ENCODE peak calls at places on chromosomes 11 and 22, in ten cellular contexts. P, V, D, Y, K, U, N, S, W and L are unnamed samples.

GRCh38 chr11:58060535-58060934 is 29.8 kb downstream of the OR6Q1 start:
- DNase-seq in U (no peak), S (no peak), D (no peak), K (no peak), Y (no peak), W (no peak), P (no peak), N (no peak), V (no peak), L (no peak)

GRCh38 chr11:76579047-76579751 is 91.3 kb downstream of the LRRC32 start:
- DNase-seq in S (peak; percentile 41), U (no peak), Y (no peak), D (no peak), P (no peak), V (no peak), N (no peak), W (no peak), K (no peak), L (no peak)

GRCh38 chr11:9206496-9206895 is 58.7 kb downstream of the DENND5A start:
- DNase-seq in V (no peak), K (peak; percentile 37), W (no peak), U (peak; percentile 70), P (peak; percentile 42), N (no peak), D (no peak), Y (no peak), S (no peak), L (no peak)

GRCh38 chr11:19676508-19677379 is 35.9 kb upstream of the NAV2 start:
- DNase-seq in K (no peak), N (no peak), U (no peak), Y (no peak), D (no peak), S (no peak), P (no peak), W (no peak), V (no peak), L (no peak)

GRCh38 chr22:30208631-30209603 is 37.6 kb downstream of the LIF start:
- DNase-seq in K (peak; percentile 86), S (no peak), P (no peak), V (no peak), D (no peak), N (no peak), W (peak; percentile 88), U (peak; percentile 63), Y (no peak), L (peak; percentile 96)

GRCh38 chr22:40000171-40000570 is 5.4 kb downstream of the FAM83F start:
- DNase-seq in D (no peak), N (no peak), V (no peak), W (no peak), Y (no peak), K (no peak), P (no peak), U (no peak), S (no peak), L (no peak)

GRCh38 chr11:68173926-68174325 is 39.2 kb downstream of the KMT5B start:
- DNase-seq in Y (no peak), K (no peak), V (no peak), P (no peak), U (no peak), D (no peak), N (no peak), S (no peak), W (no peak), L (no peak)

GRCh38 chr11:61067782-61068181 is 34.5 kb upstream of the CD5 start:
- DNase-seq in N (no peak), S (no peak), P (no peak), D (no peak), U (no peak), K (no peak), W (no peak), V (no peak), Y (no peak), L (no peak)

GRCh38 chr11:80586464-80586863 is 1145.6 kb upstream of the TENM4 start:
- DNase-seq in K (no peak), V (no peak), W (no peak), P (no peak), N (no peak), D (no peak), S (no peak), Y (no peak), U (no peak), L (no peak)

GRCh38 chr22:40603088-40603605 is 33.4 kb downstream of the MRTFA start:
- DNase-seq in W (peak; percentile 38), S (no peak), N (no peak), K (peak; percentile 13), V (no peak), P (no peak), D (no peak), Y (no peak), U (peak; percentile 79), L (no peak)

GRCh38 chr11:108019870-108020540 is 11.3 kb downstream of the CUL5 start:
- DNase-seq in U (no peak), Y (no peak), V (no peak), D (no peak), W (no peak), N (no peak), S (no peak), P (no peak), K (no peak), L (no peak)

GRCh38 chr11:2760196-2760871 is 60.5 kb upstream of the KCNQ1OT1 start:
- DNase-seq in K (no peak), D (peak; percentile 52), U (no peak), N (no peak), S (no peak), V (no peak), W (no peak), P (no peak), Y (no peak), L (no peak)

GRCh38 chr11:94134651-94135512 is 6.2 kb downstream of the PANX1 start:
- DNase-seq in S (no peak), P (no peak), U (peak; percentile 90), K (peak; percentile 80), W (no peak), D (no peak), V (no peak), Y (no peak), N (no peak), L (peak; percentile 86)

GRCh38 chr11:83751041-83751440 is 464.9 kb upstream of the CCDC90B start:
- DNase-seq in S (no peak), P (no peak), N (no peak), W (no peak), Y (no peak), D (no peak), K (no peak), V (no peak), U (no peak), L (no peak)

GRCh38 chr11:47539681-47540039 is 13.3 kb downstream of the CELF1 start:
- DNase-seq in K (no peak), W (no peak), N (no peak), S (no peak), D (no peak), P (no peak), Y (no peak), U (no peak), V (no peak), L (no peak)

GRCh38 chr22:27973851-27974250 is 54.8 kb upstream of the PITPNB start:
- DNase-seq in K (no peak), S (no peak), Y (no peak), U (no peak), V (no peak), W (no peak), N (no peak), D (no peak), P (no peak), L (no peak)